ENCODE peak calls at places on chromosomes 11 and 22, in four cellular contexts. One of them, this sample, is unnamed.

GRCh38 chr11:128667873-128668272 is 26.0 kb upstream of the FLI1 start:
- DNase-seq in K562: no peak
- DNase-seq in HCT116: no peak
- DNase-seq in HepG2: no peak
- DNase-seq in this sample: no peak

GRCh38 chr11:20592741-20593140 is 6.7 kb upstream of the SLC6A5 start:
- DNase-seq in K562: no peak
- DNase-seq in HepG2: no peak
- DNase-seq in HCT116: no peak
- DNase-seq in this sample: no peak

GRCh38 chr11:44593194-44593593 is 27.7 kb downstream of the CD82 start:
- DNase-seq in HCT116: no peak
- DNase-seq in K562: no peak
- DNase-seq in HepG2: no peak
- DNase-seq in this sample: no peak

GRCh38 chr11:18056561-18057181 is 10.6 kb upstream of the TPH1 start:
- DNase-seq in HepG2: peak; percentile 71
- DNase-seq in HCT116: no peak
- DNase-seq in K562: no peak
- DNase-seq in this sample: no peak

GRCh38 chr11:70650075-70650909 is 252.0 kb downstream of the CTTN start:
- DNase-seq in HCT116: peak; percentile 22
- DNase-seq in HepG2: peak; percentile 48
- DNase-seq in K562: peak; percentile 72
- DNase-seq in this sample: peak; percentile 10

GRCh38 chr22:50731811-50732624 is 6.0 kb upstream of the ACR start:
- DNase-seq in HCT116: peak; percentile 15
- DNase-seq in HepG2: peak; percentile 28
- DNase-seq in K562: peak; percentile 73
- DNase-seq in this sample: no peak

GRCh38 chr11:83241291-83241946 is 44.7 kb downstream of the CCDC90B start:
- DNase-seq in HepG2: peak; percentile 63
- DNase-seq in HCT116: peak; percentile 69
- DNase-seq in K562: peak; percentile 49
- DNase-seq in this sample: peak; percentile 51

GRCh38 chr22:49962012-49962750 is 1.6 kb downstream of the PIM3 start:
- DNase-seq in K562: peak; percentile 82
- DNase-seq in HCT116: no peak
- DNase-seq in HepG2: peak; percentile 87
- DNase-seq in this sample: no peak

GRCh38 chr11:99686838-99687237 is 666.1 kb downstream of the CNTN5 start:
- DNase-seq in HCT116: no peak
- DNase-seq in K562: no peak
- DNase-seq in HepG2: no peak
- DNase-seq in this sample: no peak

GRCh38 chr22:49141761-49142160 is 685.9 kb downstream of the BRD1 start:
- DNase-seq in HepG2: no peak
- DNase-seq in K562: no peak
- DNase-seq in HCT116: no peak
- DNase-seq in this sample: no peak

GRCh38 chr11:120181446-120181992 is 29.3 kb upstream of the OAF start:
- DNase-seq in HCT116: no peak
- DNase-seq in HepG2: no peak
- DNase-seq in K562: no peak
- DNase-seq in this sample: no peak

GRCh38 chr11:132779487-132779886 is 752.8 kb downstream of the OPCML start:
- DNase-seq in HepG2: no peak
- DNase-seq in K562: no peak
- DNase-seq in HCT116: no peak
- DNase-seq in this sample: no peak

GRCh38 chr22:37634505-37635002 is 4.9 kb upstream of the SH3BP1 start:
- DNase-seq in HepG2: no peak
- DNase-seq in HCT116: no peak
- DNase-seq in K562: peak; percentile 35
- DNase-seq in this sample: no peak

GRCh38 chr11:11279956-11280689 is 72.9 kb downstream of the CSNK2A3 start:
- DNase-seq in HepG2: peak; percentile 8
- DNase-seq in K562: no peak
- DNase-seq in HCT116: no peak
- DNase-seq in this sample: no peak

GRCh38 chr22:36541831-36542391 is 12.9 kb upstream of the EIF3D start:
- DNase-seq in HCT116: peak; percentile 64
- DNase-seq in HepG2: no peak
- DNase-seq in K562: peak; percentile 56
- DNase-seq in this sample: peak; percentile 85

GRCh38 chr22:20268350-20269012 is 363 bp upstream of the RTN4R start:
- DNase-seq in K562: peak; percentile 93
- DNase-seq in HepG2: peak; percentile 8
- DNase-seq in HCT116: peak; percentile 8
- DNase-seq in this sample: no peak

GRCh38 chr11:67671211-67671520 is 3.3 kb downstream of the ALDH3B2 start:
- DNase-seq in K562: no peak
- DNase-seq in HCT116: no peak
- DNase-seq in HepG2: no peak
- DNase-seq in this sample: no peak

GRCh38 chr22:25659413-25659812 is 82.6 kb upstream of the MYO18B start:
- DNase-seq in HepG2: peak; percentile 73
- DNase-seq in K562: no peak
- DNase-seq in HCT116: no peak
- DNase-seq in this sample: no peak

GRCh38 chr11:46902694-46903093 is 15.7 kb downstream of the LRP4 start:
- DNase-seq in HCT116: no peak
- DNase-seq in K562: no peak
- DNase-seq in HepG2: no peak
- DNase-seq in this sample: no peak

GRCh38 chr11:48013269-48013901 is 33.0 kb downstream of the PTPRJ start:
- DNase-seq in HepG2: peak; percentile 71
- DNase-seq in K562: no peak
- DNase-seq in HCT116: no peak
- DNase-seq in this sample: no peak

GRCh38 chr11:125433454-125434121 is 62.5 kb downstream of the FEZ1 start:
- DNase-seq in K562: peak; percentile 79
- DNase-seq in HCT116: peak; percentile 62
- DNase-seq in HepG2: peak; percentile 15
- DNase-seq in this sample: no peak

GRCh38 chr11:46529086-46529905 is 64.5 kb downstream of the AMBRA1 start:
- DNase-seq in HepG2: peak; percentile 55
- DNase-seq in K562: peak; percentile 90
- DNase-seq in HCT116: peak; percentile 49
- DNase-seq in this sample: peak; percentile 46

GRCh38 chr11:9047986-9048522 is 43.3 kb downstream of the SCUBE2 start:
- DNase-seq in HCT116: no peak
- DNase-seq in HepG2: no peak
- DNase-seq in K562: no peak
- DNase-seq in this sample: no peak

GRCh38 chr11:70141490-70142014 is 61.5 kb upstream of the FADD start:
- DNase-seq in HCT116: no peak
- DNase-seq in K562: no peak
- DNase-seq in HepG2: no peak
- DNase-seq in this sample: no peak

GRCh38 chr22:20438678-20439492 is 1.3 kb upstream of the SCARF2 start:
- DNase-seq in HCT116: no peak
- DNase-seq in K562: peak; percentile 86
- DNase-seq in HepG2: peak; percentile 37
- DNase-seq in this sample: no peak

GRCh38 chr11:61447601-61448551 is 18.0 kb downstream of the SDHAF2 start:
- DNase-seq in K562: no peak
- DNase-seq in HepG2: no peak
- DNase-seq in HCT116: no peak
- DNase-seq in this sample: no peak

GRCh38 chr22:36470162-36470993 is 11.1 kb downstream of the TXN2 start:
- DNase-seq in HepG2: peak; percentile 76
- DNase-seq in HCT116: peak; percentile 60
- DNase-seq in K562: peak; percentile 66
- DNase-seq in this sample: no peak

GRCh38 chr11:112822478-112823274 is 138.5 kb upstream of the NCAM1 start:
- DNase-seq in HepG2: no peak
- DNase-seq in HCT116: no peak
- DNase-seq in K562: no peak
- DNase-seq in this sample: no peak

GRCh38 chr11:70352601-70353000 is 45.7 kb upstream of the CTTN start:
- DNase-seq in K562: no peak
- DNase-seq in HepG2: no peak
- DNase-seq in HCT116: no peak
- DNase-seq in this sample: no peak

GRCh38 chr11:64022125-64022784 is 13.5 kb upstream of the FLRT1 start:
- DNase-seq in K562: no peak
- DNase-seq in HCT116: no peak
- DNase-seq in HepG2: no peak
- DNase-seq in this sample: no peak

GRCh38 chr11:117279711-117280376 is 11.3 kb upstream of the BACE1-AS start:
- DNase-seq in HCT116: no peak
- DNase-seq in HepG2: no peak
- DNase-seq in K562: no peak
- DNase-seq in this sample: no peak

GRCh38 chr11:117282956-117283355 is 8.2 kb upstream of the BACE1-AS start:
- DNase-seq in K562: no peak
- DNase-seq in HCT116: no peak
- DNase-seq in HepG2: no peak
- DNase-seq in this sample: no peak

GRCh38 chr11:117284053-117284452 is 7.1 kb upstream of the BACE1-AS start:
- DNase-seq in HepG2: no peak
- DNase-seq in HCT116: no peak
- DNase-seq in K562: no peak
- DNase-seq in this sample: no peak

GRCh38 chr11:117281869-117282268 is 9.3 kb upstream of the BACE1-AS start:
- DNase-seq in HepG2: no peak
- DNase-seq in HCT116: no peak
- DNase-seq in K562: no peak
- DNase-seq in this sample: no peak

DNA sequence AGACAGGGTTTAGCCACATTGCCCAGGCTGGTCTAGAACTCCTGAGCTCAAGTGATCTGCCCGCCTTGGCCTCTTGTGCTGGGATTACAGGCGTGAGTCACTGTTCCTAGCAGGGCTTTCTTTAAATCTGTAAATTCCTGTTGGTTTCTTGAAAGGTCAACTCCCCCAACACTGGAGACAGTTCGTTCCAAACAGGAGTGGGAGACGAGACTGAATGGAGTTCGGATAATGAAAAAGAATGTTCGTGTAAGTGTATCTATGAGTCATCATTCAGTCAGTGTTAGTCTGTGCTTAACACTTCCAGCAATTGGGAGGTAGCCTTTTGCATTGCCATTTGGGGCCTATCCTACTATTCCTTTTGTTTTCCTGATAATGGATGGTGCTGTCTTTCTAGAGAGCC is 10.0 kb upstream of the BACE1-AS start:
- DNase-seq in HepG2: no peak
- DNase-seq in K562: no peak
- DNase-seq in HCT116: peak; percentile 50
- DNase-seq in this sample: no peak
- TF ChIP-seq TCF7L2 in HepG2: no peak
- TF ChIP-seq TCF7L2 in K562: no peak
- TF ChIP-seq TCF7L2 in HCT116: no peak
- TF ChIP-seq TCF7L2 in this sample: no peak

GRCh38 chr22:31272522-31273446 is 19.5 kb downstream of the PIK3IP1 start:
- DNase-seq in K562: peak; percentile 43
- DNase-seq in HCT116: peak; percentile 32
- DNase-seq in HepG2: peak; percentile 52
- DNase-seq in this sample: no peak

GRCh38 chr22:31268281-31268680 is 24.0 kb downstream of the PIK3IP1 start:
- DNase-seq in K562: no peak
- DNase-seq in HCT116: no peak
- DNase-seq in HepG2: no peak
- DNase-seq in this sample: no peak

GRCh38 chr22:31269892-31270574 is 22.3 kb downstream of the PIK3IP1 start:
- DNase-seq in HCT116: no peak
- DNase-seq in HepG2: no peak
- DNase-seq in K562: no peak
- DNase-seq in this sample: no peak

GRCh38 chr22:31271485-31271884 is 20.8 kb downstream of the PIK3IP1 start:
- DNase-seq in HCT116: no peak
- DNase-seq in HepG2: peak; percentile 50
- DNase-seq in K562: no peak
- DNase-seq in this sample: no peak

DNA sequence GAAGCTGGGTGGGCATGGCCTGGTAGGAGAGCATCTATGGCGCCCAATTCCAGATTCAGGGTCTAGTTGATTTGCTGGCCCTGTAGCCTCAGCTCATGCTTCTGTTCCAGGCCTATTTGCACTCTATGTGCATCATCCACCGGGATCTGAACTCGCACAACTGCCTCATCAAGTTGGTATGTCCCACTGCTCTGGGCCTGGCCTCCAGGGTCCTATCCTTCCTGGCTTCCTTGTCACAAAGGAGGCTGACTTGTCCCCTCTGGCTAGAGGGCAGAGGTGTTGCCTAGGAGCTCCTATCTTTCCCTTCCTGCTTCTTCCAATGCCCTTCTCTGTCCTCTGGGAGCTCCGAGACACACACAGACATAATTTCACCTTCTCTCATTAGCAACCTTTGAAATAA is 21.3 kb downstream of the PIK3IP1 start:
- DNase-seq in K562: no peak
- DNase-seq in HepG2: no peak
- DNase-seq in HCT116: no peak
- DNase-seq in this sample: no peak
- TF ChIP-seq REST in K562: no peak
- TF ChIP-seq REST in HepG2: no peak
- TF ChIP-seq REST in HCT116: no peak
- TF ChIP-seq REST in this sample: no peak

DNA sequence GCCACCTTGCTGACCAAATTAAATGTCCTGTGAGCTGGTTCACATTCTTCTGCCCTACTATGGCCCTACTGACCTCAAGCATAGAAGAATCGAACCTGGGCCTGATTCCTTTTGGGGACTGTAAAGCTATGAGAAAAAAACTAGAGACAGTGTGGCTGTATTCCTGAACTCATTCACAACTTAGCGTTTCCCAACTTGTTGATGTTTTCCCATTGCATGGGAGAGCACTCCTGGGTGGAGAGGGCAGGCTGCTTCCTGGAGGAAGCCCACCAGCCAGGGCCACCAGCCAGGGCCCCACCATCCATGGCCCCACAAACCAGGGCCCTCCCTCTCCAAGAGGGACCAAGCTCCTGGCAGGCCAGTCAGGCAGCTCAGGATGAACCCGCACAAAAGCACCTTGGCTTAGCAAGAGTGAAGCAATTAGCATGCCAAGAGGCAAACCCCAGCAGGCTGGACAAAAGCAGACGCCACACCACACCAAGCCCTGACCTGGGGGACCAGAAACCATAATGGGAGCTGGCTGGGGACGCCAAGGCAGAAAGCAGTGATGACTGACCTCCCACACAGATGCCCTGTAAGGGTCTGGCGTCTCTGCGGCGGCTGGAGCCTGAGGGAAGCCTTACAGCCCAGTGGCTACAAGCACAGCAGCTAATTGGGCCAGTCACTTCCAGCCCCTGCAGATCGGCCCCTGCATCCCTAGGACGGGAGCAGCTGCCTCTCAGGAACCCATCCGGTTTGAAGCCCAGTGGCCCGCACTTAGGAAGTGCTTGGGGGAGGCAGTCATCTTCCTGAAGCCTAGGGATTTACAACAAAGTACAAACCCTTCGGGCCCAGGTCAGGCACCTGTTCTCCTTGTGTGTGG is 2.1 kb downstream of the CERK start:
- DNase-seq in HCT116: no peak
- DNase-seq in HepG2: no peak
- DNase-seq in K562: no peak
- DNase-seq in this sample: no peak
- TF ChIP-seq SIN3A in HCT116: no peak
- TF ChIP-seq SIN3A in HepG2: no peak
- TF ChIP-seq SIN3A in K562: no peak
- TF ChIP-seq SIN3A in this sample: no peak

GRCh38 chr22:22855617-22856308 is 31.9 kb upstream of the IGLL5 start:
- DNase-seq in HCT116: no peak
- DNase-seq in K562: peak; percentile 96
- DNase-seq in HepG2: peak; percentile 12
- DNase-seq in this sample: no peak
- TF ChIP-seq TCF7L2 in HCT116: no peak
- TF ChIP-seq TCF7L2 in K562: no peak
- TF ChIP-seq TCF7L2 in HepG2: no peak
- TF ChIP-seq TCF7L2 in this sample: no peak

This sample was measured in Panc1.